ENCODE peak calls at places on chromosomes 7 and 10, in four cellular contexts. V is SK-N-SH, T is K562, U is WTC11. E is an unnamed sample.

GRCh38 chr7:92447239-92448184 is at the start of gene GATAD1:
- DNase-seq in T (peak), U (peak), V (peak), E (peak)

GRCh38 chr7:158546626-158547025 is 41.0 kb downstream of the PTPRN2 start:
- DNase-seq in T (no peak), V (no peak), U (no peak), E (no peak)

GRCh38 chr10:104937528-104937927 is 296.4 kb downstream of the SORCS3 start:
- DNase-seq in T (no peak), V (no peak), U (no peak), E (peak)

GRCh38 chr7:102205915-102206314 is 80.8 kb upstream of the SH2B2 start:
- DNase-seq in V (no peak), U (no peak), T (no peak), E (no peak)

GRCh38 chr10:132465889-132466519 is 69.0 kb downstream of the PWWP2B start:
- DNase-seq in T (no peak), V (no peak), U (no peak), E (no peak)

GRCh38 chr7:87369216-87369615 is 23.8 kb downstream of the CROT start:
- DNase-seq in U (no peak), V (no peak), T (no peak), E (no peak)

GRCh38 chr10:5976689-5977470 is 463 bp downstream of the IL15RA start:
- DNase-seq in V (no peak), T (peak), U (peak), E (no peak)

GRCh38 chr7:8365499-8366110 is 67.8 kb upstream of the NXPH1 start:
- DNase-seq in V (no peak), T (peak), U (no peak), E (peak)

GRCh38 chr7:78479348-78479747 is 680.8 kb downstream of the PHTF2 start:
- DNase-seq in U (no peak), T (no peak), V (no peak), E (no peak)

GRCh38 chr7:121755818-121756501 is 117.0 kb upstream of the PTPRZ1 start:
- DNase-seq in T (no peak), V (no peak), U (no peak), E (no peak)

GRCh38 chr10:16789266-16789665 is 28.0 kb downstream of the RSU1 start:
- DNase-seq in U (no peak), V (no peak), T (no peak), E (no peak)

GRCh38 chr10:129962092-129962494 is 2.0 kb downstream of the EBF3 start:
- DNase-seq in U (no peak), T (no peak), V (no peak), E (no peak)

GRCh38 chr10:24550680-24551079 is 173.0 kb downstream of the ARHGAP21 start:
- DNase-seq in U (no peak), T (no peak), V (no peak), E (no peak)

GRCh38 chr10:120387326-120387725 is 69.7 kb upstream of the PLPP4 start:
- DNase-seq in U (no peak), T (no peak), V (no peak), E (no peak)

GRCh38 chr10:67386260-67386659 is 309.7 kb downstream of the CTNNA3 start:
- DNase-seq in U (no peak), V (no peak), T (no peak), E (no peak)

GRCh38 chr10:94320285-94320914 is 42.3 kb downstream of the NOC3L start:
- DNase-seq in T (peak), V (peak), U (peak), E (peak)

GRCh38 chr7:91749418-91749817 is 131.1 kb downstream of the MTERF1 start:
- DNase-seq in V (no peak), U (no peak), T (no peak), E (no peak)

GRCh38 chr7:120833551-120833950 is 24.4 kb downstream of the TSPAN12 start:
- DNase-seq in U (no peak), V (no peak), T (no peak), E (no peak)

GRCh38 chr7:136339464-136339863 is 362.3 kb upstream of the MTPN start:
- DNase-seq in V (no peak), T (no peak), U (no peak), E (no peak)

GRCh38 chr7:45080265-45080957 is 8.4 kb downstream of the NACAD start:
- DNase-seq in U (peak), T (no peak), V (peak), E (no peak)

GRCh38 chr7:90520484-90520883 is 51.0 kb downstream of the PTTG1IP2 start:
- DNase-seq in T (peak), U (no peak), V (no peak), E (no peak)

GRCh38 chr7:33107136-33108066 is 1.8 kb downstream of the RP9 start:
- DNase-seq in T (peak), V (peak), U (peak), E (peak)

GRCh38 chr7:43110790-43111362 is 1.6 kb upstream of the HECW1 start:
- DNase-seq in U (no peak), T (no peak), V (no peak), E (no peak)

GRCh38 chr10:95350212-95350829 is 59.5 kb upstream of the PDLIM1 start:
- DNase-seq in T (no peak), U (no peak), V (no peak), E (peak)

GRCh38 chr10:8050561-8051108 is 3.9 kb upstream of the GATA3 start:
- DNase-seq in V (no peak), T (no peak), U (no peak), E (peak)

GRCh38 chr10:79241990-79242619 is 105.2 kb upstream of the PPIF start:
- DNase-seq in T (no peak), U (peak), V (peak), E (no peak)

GRCh38 chr7:14191686-14192098 is 202.2 kb upstream of the ETV1 start:
- DNase-seq in V (no peak), U (no peak), T (no peak), E (no peak)

GRCh38 chr10:88851706-88852105 is at the start of gene ANKRD22:
- DNase-seq in T (no peak), U (no peak), V (no peak), E (no peak)

GRCh38 chr10:99470327-99470726 is 39.9 kb upstream of the GOT1 start:
- DNase-seq in U (no peak), T (no peak), V (no peak), E (no peak)

GRCh38 chr7:36723951-36724664 is at the start of gene AOAH:
- DNase-seq in V (no peak), U (no peak), T (no peak), E (no peak)

GRCh38 chr10:132996603-132997343 is 54.4 kb upstream of the CFAP46 start:
- DNase-seq in T (no peak), V (peak), U (no peak), E (no peak)

GRCh38 chr7:67346126-67346525 is 349.5 kb downstream of the TYW1 start:
- DNase-seq in T (no peak), V (no peak), U (no peak), E (no peak)

DNA sequence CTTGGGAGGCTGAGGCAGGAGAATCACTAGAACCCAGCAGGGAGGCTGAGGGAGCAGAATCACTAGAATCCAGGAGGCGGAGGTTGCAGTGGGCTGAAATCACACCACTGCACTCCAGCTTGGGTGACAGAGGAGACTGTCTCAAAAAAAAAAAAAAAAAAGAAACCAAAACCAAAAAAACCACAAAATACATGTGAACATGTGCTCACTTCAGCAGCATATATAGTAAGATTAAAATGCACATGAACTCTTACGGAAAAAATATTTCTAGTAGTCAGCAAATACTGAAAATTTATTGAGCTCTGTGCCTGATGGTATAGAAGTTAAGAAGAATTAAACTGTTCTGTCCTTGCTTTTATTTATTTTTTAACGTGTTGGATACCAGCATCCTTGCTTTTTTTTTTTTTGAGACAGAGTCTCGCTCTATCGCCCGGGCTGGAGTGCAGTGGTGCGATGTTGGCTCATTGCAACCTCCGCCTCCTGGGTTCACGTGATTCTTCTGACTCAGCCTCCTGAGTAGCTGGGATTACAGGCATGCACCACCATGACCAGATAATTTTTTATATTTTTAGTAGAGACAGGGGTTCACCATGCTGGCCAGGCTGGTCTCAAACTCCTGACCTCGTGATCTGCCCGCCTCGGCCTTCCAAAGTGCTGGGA is 9.6 kb upstream of the ZNF487 start:
- DNase-seq in U (no peak), T (no peak), V (no peak), E (no peak)
- TF ChIP-seq FOXJ3 in U (no peak), T (no peak), V (no peak), E (no peak)

DNA sequence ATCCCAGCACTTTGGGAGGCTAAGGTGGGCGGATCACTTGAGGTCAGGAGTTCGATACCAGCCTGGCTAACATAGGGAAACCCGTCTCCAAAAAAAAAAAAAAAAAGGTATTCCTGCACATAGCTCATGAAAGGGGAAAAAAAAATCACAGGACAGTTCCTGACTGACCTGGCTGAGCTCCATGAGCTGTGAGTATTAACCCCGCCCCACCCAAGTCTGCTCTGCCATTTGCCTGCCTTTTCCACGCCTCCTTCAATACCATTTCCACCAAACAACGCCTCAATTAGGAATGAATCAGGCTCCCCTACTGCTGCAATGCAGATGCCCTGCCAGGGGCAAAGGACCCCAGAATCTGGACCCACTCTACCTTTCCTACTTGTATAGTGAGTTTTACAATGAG is 55.0 kb downstream of the PDIA4 start:
- DNase-seq in V (no peak), U (no peak), T (no peak), E (no peak)
- TF ChIP-seq FOXJ3 in V (no peak), U (no peak), T (no peak), E (no peak)

GRCh38 chr7:152858761-152859160 is 99.2 kb downstream of the ACTR3B start:
- DNase-seq in V (no peak), T (no peak), U (no peak), E (no peak)

GRCh38 chr7:152857272-152857671 is 97.7 kb downstream of the ACTR3B start:
- DNase-seq in T (no peak), U (no peak), V (no peak), E (no peak)

GRCh38 chr7:152860302-152860701 is 100.8 kb downstream of the ACTR3B start:
- DNase-seq in V (no peak), U (no peak), T (no peak), E (no peak)

GRCh38 chr7:152862033-152862432 is 102.5 kb downstream of the ACTR3B start:
- DNase-seq in V (no peak), U (no peak), T (no peak), E (no peak)

DNA sequence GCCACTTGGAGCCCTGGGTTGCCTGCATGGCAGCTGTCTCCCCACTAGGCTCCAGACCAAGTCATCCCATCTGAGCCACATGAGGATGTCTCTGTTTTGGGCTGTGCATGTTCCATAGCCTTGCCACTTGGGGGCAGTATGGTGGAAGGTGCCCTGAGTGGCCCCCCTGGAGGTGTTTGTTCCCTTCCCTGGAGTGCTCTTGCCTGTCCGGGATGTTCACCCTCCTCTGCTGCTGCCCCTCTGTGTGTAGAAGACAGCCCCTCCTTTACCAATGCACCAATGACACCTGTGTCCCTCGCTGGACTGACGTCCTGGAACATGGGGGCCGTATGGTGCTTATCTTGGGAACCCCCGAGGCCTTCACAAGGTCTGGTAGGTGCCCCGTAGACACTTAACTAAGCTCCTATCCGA is 100.2 kb downstream of the ACTR3B start:
- DNase-seq in V (peak), U (peak), T (peak), E (peak)
- TF ChIP-seq FOXJ3 in V (no peak), U (no peak), T (no peak), E (no peak)

DNA sequence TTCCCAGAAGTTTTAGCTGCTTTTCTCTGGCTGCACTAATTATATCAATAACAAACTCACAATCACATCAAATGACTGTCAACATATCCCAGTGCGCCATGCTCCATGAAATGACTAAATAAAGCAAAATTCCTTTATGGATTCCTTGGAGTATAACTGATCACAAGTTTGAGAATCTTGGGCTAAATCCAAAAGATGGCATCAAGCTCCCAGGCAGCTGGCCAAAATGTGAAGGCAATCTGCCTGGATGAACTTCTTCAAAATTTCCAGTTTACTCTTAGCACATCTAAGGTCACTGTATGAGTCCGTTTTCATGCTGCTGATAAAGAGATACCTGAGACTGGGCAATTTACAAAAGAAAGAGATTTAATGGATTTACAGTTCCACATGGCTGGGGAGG is 210.9 kb downstream of the CCSER2 start:
- DNase-seq in V (no peak), T (no peak), U (no peak), E (no peak)
- TF ChIP-seq FOXJ3 in V (no peak), T (no peak), U (no peak), E (no peak)

GRCh38 chr7:55307123-55307916 is 57.8 kb upstream of the LANCL2 start:
- DNase-seq in T (no peak), U (peak), V (no peak), E (no peak)

GRCh38 chr7:55306331-55306730 is 58.8 kb upstream of the LANCL2 start:
- DNase-seq in U (no peak), V (no peak), T (no peak), E (no peak)

GRCh38 chr7:55309040-55309991 is 55.8 kb upstream of the LANCL2 start:
- DNase-seq in U (no peak), T (no peak), V (no peak), E (no peak)

GRCh38 chr7:55310626-55311025 is 54.5 kb upstream of the LANCL2 start:
- DNase-seq in V (no peak), T (no peak), U (no peak), E (no peak)

GRCh38 chr7:55308186-55308929 is 56.8 kb upstream of the LANCL2 start:
- DNase-seq in T (no peak), U (no peak), V (no peak), E (peak)
- TF ChIP-seq FOXJ3 in T (no peak), U (no peak), V (no peak), E (no peak)

DNA sequence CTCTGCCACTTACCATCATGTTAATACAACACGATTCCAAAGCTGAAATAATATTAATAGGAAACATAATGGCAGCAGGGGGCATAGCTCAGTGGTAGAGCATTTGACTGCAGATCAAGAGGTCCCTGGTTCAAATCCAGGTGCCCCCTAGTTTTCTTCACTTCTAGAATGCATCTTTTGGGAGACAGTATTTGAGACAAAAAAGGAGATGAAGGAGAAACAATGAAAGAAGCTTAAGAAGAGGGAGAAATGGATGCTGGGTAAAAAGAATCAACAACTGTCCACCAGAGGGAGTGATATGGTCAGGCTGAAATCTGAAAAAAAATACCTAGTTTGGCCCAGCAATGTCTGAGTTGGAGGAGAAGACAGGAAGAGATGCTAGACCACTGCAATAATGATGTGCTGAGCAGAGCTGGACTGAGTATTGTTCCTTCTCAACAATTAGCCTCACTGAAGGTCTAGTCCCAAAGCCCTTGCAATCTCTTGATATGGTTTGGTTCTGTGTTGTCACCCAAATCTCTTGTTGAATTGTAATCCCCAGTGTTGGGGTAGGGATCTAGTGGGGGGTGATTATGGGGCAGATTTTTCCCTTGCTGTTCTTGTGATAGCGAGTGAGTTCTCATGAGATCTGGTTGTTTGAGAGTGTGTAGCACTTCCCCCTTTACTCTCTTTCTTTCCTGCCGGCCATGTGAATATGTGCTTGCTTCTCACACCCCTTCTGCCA is 48.3 kb downstream of the ZNF783 start:
- DNase-seq in T (peak), U (no peak), V (peak), E (peak)
- TF ChIP-seq FOXJ3 in T (no peak), U (no peak), V (no peak), E (no peak)

GRCh38 chr10:58995058-58995596 is 181.3 kb upstream of the PHYHIPL start:
- DNase-seq in T (no peak), V (no peak), U (no peak), E (no peak)

GRCh38 chr10:58992830-58993460 is 183.5 kb upstream of the PHYHIPL start:
- DNase-seq in V (no peak), U (no peak), T (no peak), E (no peak)

GRCh38 chr10:58994226-58995057 is 182.0 kb upstream of the PHYHIPL start:
- DNase-seq in U (no peak), T (no peak), V (no peak), E (peak)

GRCh38 chr10:58991842-58992241 is 184.6 kb upstream of the PHYHIPL start:
- DNase-seq in U (no peak), T (no peak), V (no peak), E (no peak)

GRCh38 chr10:58993480-58994221 is 182.8 kb upstream of the PHYHIPL start:
- DNase-seq in T (no peak), U (no peak), V (no peak), E (no peak)
- TF ChIP-seq FOXJ3 in T (no peak), U (no peak), V (no peak), E (no peak)

GRCh38 chr10:113158183-113158582 is 208.1 kb downstream of the TCF7L2 start:
- DNase-seq in V (peak), U (no peak), T (no peak), E (no peak)
- TF ChIP-seq FOXJ3 in V (no peak), U (no peak), T (no peak), E (no peak)

GRCh38 chr7:106068538-106068961 is 43.6 kb downstream of the SYPL1 start:
- DNase-seq in V (peak), U (no peak), T (no peak), E (no peak)

GRCh38 chr7:106070567-106071254 is 41.4 kb downstream of the SYPL1 start:
- DNase-seq in U (no peak), V (no peak), T (no peak), E (no peak)

GRCh38 chr7:106070201-106070551 is 41.9 kb downstream of the SYPL1 start:
- DNase-seq in V (peak), T (no peak), U (no peak), E (no peak)

GRCh38 chr7:106068986-106069385 is 43.1 kb downstream of the SYPL1 start:
- DNase-seq in V (peak), T (no peak), U (no peak), E (no peak)

DNA sequence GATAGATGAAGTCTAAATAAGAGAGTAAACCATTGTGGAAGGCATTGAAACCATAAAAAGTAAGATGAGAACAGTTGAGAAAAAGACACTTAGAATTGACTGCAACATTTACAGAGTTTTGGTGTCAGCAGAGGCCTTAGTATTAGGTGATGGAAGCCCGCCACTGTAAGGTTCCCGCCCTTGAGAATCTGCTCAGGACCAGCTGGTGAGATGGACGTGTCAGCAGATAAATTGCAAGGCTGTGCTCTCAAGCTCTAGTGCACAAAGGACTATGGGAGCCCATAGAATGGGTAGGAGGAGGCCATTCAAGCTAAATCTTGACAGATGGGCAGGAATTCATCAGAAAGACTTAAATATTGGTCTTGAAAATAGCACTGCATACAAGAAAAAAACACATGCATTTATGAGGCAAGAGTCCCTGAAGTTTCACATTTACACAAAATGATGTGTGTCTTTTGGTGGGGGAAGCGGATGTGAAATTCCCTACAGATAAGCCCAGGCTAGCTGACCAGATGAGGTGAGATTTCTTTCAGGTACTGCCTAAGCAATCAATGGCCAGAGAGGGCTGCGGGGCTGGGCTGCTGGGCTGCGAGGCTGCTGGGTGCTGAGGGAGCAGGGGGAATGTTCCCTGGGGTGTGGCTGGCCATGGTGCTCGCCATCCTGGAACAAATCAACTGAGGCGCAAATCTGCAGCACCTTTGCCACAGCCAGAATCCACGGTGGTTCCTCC is 42.5 kb downstream of the SYPL1 start:
- DNase-seq in T (peak), U (no peak), V (peak), E (no peak)
- TF ChIP-seq FOXJ3 in T (no peak), U (no peak), V (no peak), E (no peak)

E was measured in HepG2.